ENCODE peak calls at places on chromosomes 11 and 22, in seven cellular contexts. One of them, this sample, is unnamed.

GRCh38 chr11:117535201-117535869 is 207.7 kb downstream of the CEP164 start:
- DNase-seq in IMR-90: no peak
- DNase-seq in K562: no peak
- DNase-seq in SK-N-SH: peak
- DNase-seq in H1: no peak
- DNase-seq in HepG2: no peak
- DNase-seq in GM12878: no peak
- DNase-seq in this sample: no peak

GRCh38 chr11:1570896-1571759 is 943 bp downstream of the DUSP8 start:
- DNase-seq in IMR-90: no peak
- DNase-seq in K562: no peak
- DNase-seq in SK-N-SH: peak
- DNase-seq in H1: peak
- DNase-seq in HepG2: no peak
- DNase-seq in GM12878: no peak
- DNase-seq in this sample: no peak

GRCh38 chr11:121282886-121283502 is 9.6 kb upstream of the SC5D start:
- DNase-seq in IMR-90: no peak
- DNase-seq in K562: no peak
- DNase-seq in SK-N-SH: no peak
- DNase-seq in H1: no peak
- DNase-seq in HepG2: no peak
- DNase-seq in GM12878: no peak
- DNase-seq in this sample: no peak

GRCh38 chr11:67438121-67438902 is 830 bp upstream of the PTPRCAP start:
- DNase-seq in IMR-90: no peak
- DNase-seq in K562: no peak
- DNase-seq in SK-N-SH: no peak
- DNase-seq in H1: no peak
- DNase-seq in HepG2: no peak
- DNase-seq in GM12878: no peak
- DNase-seq in this sample: no peak

GRCh38 chr11:127737499-127737898 is 736.9 kb upstream of the KIRREL3 start:
- DNase-seq in IMR-90: no peak
- DNase-seq in K562: no peak
- DNase-seq in SK-N-SH: no peak
- DNase-seq in H1: no peak
- DNase-seq in HepG2: no peak
- DNase-seq in GM12878: no peak
- DNase-seq in this sample: no peak

GRCh38 chr11:103609117-103610066 is 427.0 kb upstream of the DDI1 start:
- DNase-seq in IMR-90: peak
- DNase-seq in K562: no peak
- DNase-seq in SK-N-SH: no peak
- DNase-seq in H1: no peak
- DNase-seq in HepG2: no peak
- DNase-seq in GM12878: no peak
- DNase-seq in this sample: peak

GRCh38 chr11:3880724-3881123 is 25.3 kb downstream of the STIM1 start:
- DNase-seq in IMR-90: peak
- DNase-seq in K562: no peak
- DNase-seq in SK-N-SH: no peak
- DNase-seq in H1: no peak
- DNase-seq in HepG2: peak
- DNase-seq in GM12878: no peak
- DNase-seq in this sample: no peak

GRCh38 chr22:26670459-26670858 is 13.1 kb downstream of the MIAT start:
- DNase-seq in IMR-90: no peak
- DNase-seq in K562: no peak
- DNase-seq in SK-N-SH: no peak
- DNase-seq in H1: no peak
- DNase-seq in HepG2: no peak
- DNase-seq in GM12878: no peak
- DNase-seq in this sample: no peak

GRCh38 chr22:28923826-28924732 is 40.7 kb downstream of the ZNRF3 start:
- DNase-seq in IMR-90: no peak
- DNase-seq in K562: no peak
- DNase-seq in SK-N-SH: peak
- DNase-seq in H1: no peak
- DNase-seq in HepG2: peak
- DNase-seq in GM12878: no peak
- DNase-seq in this sample: no peak

GRCh38 chr11:96044311-96044710 is 120.4 kb upstream of the MTMR2 start:
- DNase-seq in IMR-90: no peak
- DNase-seq in K562: no peak
- DNase-seq in SK-N-SH: no peak
- DNase-seq in H1: no peak
- DNase-seq in HepG2: no peak
- DNase-seq in GM12878: no peak
- DNase-seq in this sample: no peak

DNA sequence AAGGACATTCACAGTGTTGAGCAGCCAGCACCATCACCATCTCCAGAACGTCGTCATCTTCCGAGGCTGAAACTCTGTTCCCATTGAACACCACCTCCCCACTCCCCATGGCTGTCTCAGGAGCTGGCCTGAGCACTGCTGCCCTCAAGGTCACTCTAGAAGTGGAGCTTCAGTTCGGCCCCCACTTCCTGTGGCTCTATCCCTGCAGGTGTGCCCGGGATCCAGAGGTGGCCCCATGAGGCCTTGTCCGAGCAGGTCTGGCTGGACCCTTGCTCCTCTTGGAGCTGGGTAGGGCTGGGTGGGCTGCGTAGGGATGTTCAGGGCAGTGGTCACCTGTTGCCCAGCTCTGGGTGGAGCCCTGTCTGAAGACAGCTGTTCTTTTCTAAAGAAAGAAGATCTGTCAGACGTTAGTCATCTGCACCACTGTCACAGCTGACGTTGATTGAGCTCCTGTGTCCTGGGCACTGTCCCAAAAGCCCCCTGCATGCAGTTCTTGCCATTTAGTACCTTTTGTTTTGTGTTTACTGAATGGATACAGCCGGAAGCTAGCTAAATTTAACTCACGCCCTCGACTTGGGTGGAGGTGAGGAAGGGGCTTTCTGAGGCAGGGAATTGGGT is 75.5 kb upstream of the CLDN5 start:
- DNase-seq in IMR-90: no peak
- DNase-seq in K562: peak
- DNase-seq in SK-N-SH: no peak
- DNase-seq in H1: no peak
- DNase-seq in HepG2: no peak
- DNase-seq in GM12878: no peak
- DNase-seq in this sample: no peak
- TF ChIP-seq USF2 in IMR-90: no peak
- TF ChIP-seq USF2 in K562: no peak
- TF ChIP-seq USF2 in SK-N-SH: no peak
- TF ChIP-seq USF2 in H1: no peak
- TF ChIP-seq USF2 in HepG2: no peak
- TF ChIP-seq USF2 in GM12878: no peak
- TF ChIP-seq USF2 in this sample: no peak

GRCh38 chr11:69122642-69123431 is 32.9 kb upstream of the SMIM38 start:
- DNase-seq in IMR-90: peak
- DNase-seq in K562: peak
- DNase-seq in SK-N-SH: peak
- DNase-seq in H1: peak
- DNase-seq in HepG2: peak
- DNase-seq in GM12878: no peak
- DNase-seq in this sample: peak
- TF ChIP-seq RAD21 in IMR-90: no peak
- TF ChIP-seq RAD21 in K562: no peak
- TF ChIP-seq RAD21 in SK-N-SH: no peak
- TF ChIP-seq RAD21 in H1: no peak
- TF ChIP-seq RAD21 in HepG2: no peak
- TF ChIP-seq RAD21 in GM12878: no peak
- TF ChIP-seq RAD21 in this sample: peak

GRCh38 chr11:12249590-12250260 is 127.6 kb upstream of the PARVA start:
- DNase-seq in IMR-90: no peak
- DNase-seq in K562: no peak
- DNase-seq in SK-N-SH: no peak
- DNase-seq in H1: no peak
- DNase-seq in HepG2: no peak
- DNase-seq in GM12878: no peak
- DNase-seq in this sample: no peak
- TF ChIP-seq USF2 in IMR-90: no peak
- TF ChIP-seq USF2 in K562: no peak
- TF ChIP-seq USF2 in SK-N-SH: no peak
- TF ChIP-seq USF2 in H1: no peak
- TF ChIP-seq USF2 in HepG2: no peak
- TF ChIP-seq USF2 in GM12878: no peak
- TF ChIP-seq USF2 in this sample: no peak

DNA sequence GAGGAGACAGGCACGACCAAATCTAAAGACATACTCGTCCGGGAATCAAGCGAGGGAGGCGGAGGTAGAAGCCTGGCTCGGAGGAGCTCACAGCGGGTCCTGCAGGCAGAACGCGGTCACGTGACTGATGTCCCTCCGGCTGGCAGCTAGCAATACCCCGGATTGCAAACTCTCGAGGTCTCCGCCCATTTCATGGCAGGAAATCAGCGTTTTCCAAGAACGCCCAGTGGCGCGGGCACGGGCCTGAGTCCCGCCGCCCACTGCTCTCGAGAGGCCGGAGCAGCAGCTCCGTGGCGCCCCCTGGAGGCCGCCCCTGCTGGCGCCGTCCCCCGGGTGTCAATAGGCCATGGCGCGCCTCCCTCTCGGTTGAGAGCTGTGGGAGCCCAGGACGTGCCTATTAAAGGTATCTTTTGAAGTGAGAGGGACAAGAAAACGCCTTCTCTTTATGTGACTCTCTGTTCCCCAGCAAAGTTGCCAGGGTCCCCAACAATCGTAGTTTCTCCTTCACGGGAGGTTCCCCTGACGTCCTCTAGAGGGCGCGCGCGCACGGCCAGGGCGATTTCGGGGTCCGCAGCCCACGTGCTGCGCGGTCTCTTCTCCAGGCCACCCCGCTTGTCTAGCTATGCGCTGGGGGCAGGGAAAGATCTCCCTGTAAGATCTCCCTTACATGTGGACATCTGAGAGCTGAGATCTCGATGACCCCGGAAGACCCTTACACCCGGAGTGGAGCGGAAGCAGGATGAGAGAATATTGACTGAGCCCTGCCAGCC is 37.3 kb upstream of the RBFOX2 start:
- DNase-seq in IMR-90: peak
- DNase-seq in K562: peak
- DNase-seq in SK-N-SH: peak
- DNase-seq in H1: peak
- DNase-seq in HepG2: peak
- DNase-seq in GM12878: no peak
- DNase-seq in this sample: peak
- TF ChIP-seq RAD21 in IMR-90: peak
- TF ChIP-seq RAD21 in K562: peak
- TF ChIP-seq RAD21 in SK-N-SH: peak
- TF ChIP-seq RAD21 in H1: peak
- TF ChIP-seq RAD21 in HepG2: peak
- TF ChIP-seq RAD21 in GM12878: peak
- TF ChIP-seq RAD21 in this sample: peak

DNA sequence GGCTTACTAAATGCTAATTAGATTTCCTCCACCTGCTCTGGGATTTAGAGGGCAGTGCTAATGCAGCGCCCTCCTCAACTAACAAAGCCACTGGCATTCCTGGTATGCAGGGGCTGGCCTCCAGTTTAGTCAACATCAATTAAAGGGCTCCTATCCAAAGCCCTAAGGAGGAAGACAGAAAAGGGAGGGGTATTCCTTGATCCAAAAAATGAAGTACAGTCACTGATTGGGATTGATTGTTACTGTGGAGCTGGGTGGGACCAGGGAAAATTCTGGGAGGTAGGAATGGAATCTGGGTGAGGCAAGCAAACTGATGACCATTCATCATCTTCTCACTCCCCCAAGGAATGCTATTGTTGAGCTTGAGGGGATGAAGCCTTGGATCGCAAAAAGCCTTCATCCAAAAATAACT is 52.2 kb downstream of the GAB2 start:
- DNase-seq in IMR-90: no peak
- DNase-seq in K562: no peak
- DNase-seq in SK-N-SH: no peak
- DNase-seq in H1: peak
- DNase-seq in HepG2: peak
- DNase-seq in GM12878: no peak
- DNase-seq in this sample: peak
- TF ChIP-seq USF2 in IMR-90: no peak
- TF ChIP-seq USF2 in K562: no peak
- TF ChIP-seq USF2 in SK-N-SH: no peak
- TF ChIP-seq USF2 in H1: no peak
- TF ChIP-seq USF2 in HepG2: no peak
- TF ChIP-seq USF2 in GM12878: no peak
- TF ChIP-seq USF2 in this sample: no peak

GRCh38 chr22:19679476-19680099 is 34.7 kb upstream of the SEPTIN5 start:
- DNase-seq in IMR-90: no peak
- DNase-seq in K562: peak
- DNase-seq in SK-N-SH: peak
- DNase-seq in H1: peak
- DNase-seq in HepG2: no peak
- DNase-seq in GM12878: no peak
- DNase-seq in this sample: peak
- TF ChIP-seq RAD21 in IMR-90: peak
- TF ChIP-seq RAD21 in K562: peak
- TF ChIP-seq RAD21 in SK-N-SH: peak
- TF ChIP-seq RAD21 in H1: peak
- TF ChIP-seq RAD21 in HepG2: peak
- TF ChIP-seq RAD21 in GM12878: peak
- TF ChIP-seq RAD21 in this sample: peak

DNA sequence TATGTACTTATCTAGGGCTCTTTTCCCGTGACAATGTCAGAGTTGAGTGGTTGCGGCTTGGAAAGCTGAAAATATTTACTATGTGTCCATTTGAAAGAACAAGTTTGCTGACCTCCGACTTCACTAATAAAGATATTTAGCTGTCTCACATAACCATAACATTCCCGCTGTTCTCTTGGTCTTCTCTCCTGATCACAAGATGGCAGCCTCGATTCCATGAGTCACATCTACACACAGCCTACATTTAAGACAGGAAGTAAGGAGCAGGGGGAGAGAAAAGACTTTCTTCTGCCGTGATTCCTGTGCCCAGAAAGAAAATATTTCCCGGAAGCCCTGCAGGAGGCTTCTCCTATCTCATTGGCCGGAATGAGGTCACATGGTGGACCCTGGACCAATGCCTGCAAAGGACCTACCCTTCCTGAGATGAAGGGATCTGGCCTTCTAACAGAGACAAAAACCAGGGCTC is 47.4 kb upstream of the SYT13 start:
- DNase-seq in IMR-90: peak
- DNase-seq in K562: peak
- DNase-seq in SK-N-SH: peak
- DNase-seq in H1: peak
- DNase-seq in HepG2: peak
- DNase-seq in GM12878: no peak
- DNase-seq in this sample: peak
- TF ChIP-seq USF2 in IMR-90: peak
- TF ChIP-seq USF2 in K562: peak
- TF ChIP-seq USF2 in SK-N-SH: no peak
- TF ChIP-seq USF2 in H1: peak
- TF ChIP-seq USF2 in HepG2: peak
- TF ChIP-seq USF2 in GM12878: no peak
- TF ChIP-seq USF2 in this sample: peak

This sample was measured in A549.